ENCODE peak calls at places on chromosomes 7 and 10, in four cellular contexts. R is GM12878, W is HepG2, F is K562. I is an unnamed sample.

GRCh38 chr10:104824378-104825006 is 183.4 kb downstream of the SORCS3 start:
- DNase-seq in R (no peak), W (no peak), F (peak), I (peak)

GRCh38 chr10:100882681-100883321 is 30.0 kb upstream of the SLF2 start:
- DNase-seq in R (no peak), W (no peak), F (no peak), I (no peak)

GRCh38 chr7:73909051-73909941 is 48.3 kb downstream of the TMEM270 start:
- DNase-seq in R (no peak), W (no peak), F (peak), I (peak)

GRCh38 chr10:116836902-116837513 is 12.3 kb upstream of the ENO4 start:
- DNase-seq in R (no peak), W (no peak), F (peak), I (no peak)

GRCh38 chr7:117395743-117396142 is 31.6 kb downstream of the ASZ1 start:
- DNase-seq in R (no peak), W (no peak), F (no peak), I (no peak)

GRCh38 chr7:130894146-130895005 is 160.4 kb upstream of the KLF14 start:
- DNase-seq in R (no peak), W (peak), F (peak), I (no peak)

GRCh38 chr7:150363872-150364271 is 4.8 kb upstream of the REPIN1 start:
- DNase-seq in R (no peak), W (no peak), F (no peak), I (no peak)

GRCh38 chr7:33986951-33987948 is 81.9 kb downstream of the BMPER start:
- DNase-seq in R (no peak), W (peak), F (no peak), I (no peak)

GRCh38 chr7:155523168-155523675 is 23.1 kb downstream of the CNPY1 start:
- DNase-seq in R (no peak), W (no peak), F (no peak), I (no peak)

GRCh38 chr7:35565927-35566326 is 129.0 kb downstream of the HERPUD2 start:
- DNase-seq in R (no peak), W (no peak), F (no peak), I (no peak)

GRCh38 chr7:29328811-29329210 is 134.2 kb downstream of the CHN2 start:
- DNase-seq in R (no peak), W (no peak), F (no peak), I (no peak)

GRCh38 chr10:103504181-103504783 is 10.8 kb downstream of the NEURL1 start:
- DNase-seq in R (peak), W (peak), F (peak), I (no peak)

GRCh38 chr10:22805304-22805703 is 90.9 kb upstream of the PIP4K2A start:
- DNase-seq in R (no peak), W (peak), F (no peak), I (no peak)

GRCh38 chr10:132571565-132572544 is 34.3 kb downstream of the INPP5A start:
- DNase-seq in R (peak), W (peak), F (peak), I (peak)

GRCh38 chr7:20865684-20866083 is 79.0 kb upstream of the SP8 start:
- DNase-seq in R (no peak), W (no peak), F (no peak), I (no peak)

GRCh38 chr10:25024528-25024927 is 8.1 kb downstream of the THNSL1 start:
- DNase-seq in R (no peak), W (no peak), F (no peak), I (no peak)

GRCh38 chr7:148711191-148712102 is 12.7 kb downstream of the CUL1 start:
- DNase-seq in R (no peak), W (no peak), F (no peak), I (no peak)

GRCh38 chr7:28926871-28927597 is 31.1 kb downstream of the TRIL start:
- DNase-seq in R (peak), W (peak), F (peak), I (peak)

GRCh38 chr10:62059424-62059913 is 158.0 kb downstream of the ARID5B start:
- DNase-seq in R (no peak), W (no peak), F (no peak), I (no peak)

GRCh38 chr10:73931767-73932624 is 21.1 kb downstream of the PLAU start:
- DNase-seq in R (peak), W (peak), F (peak), I (no peak)

GRCh38 chr7:78970440-78970916 is 483.0 kb downstream of the MAGI2 start:
- DNase-seq in R (no peak), W (no peak), F (no peak), I (no peak)

GRCh38 chr7:151249034-151249731 is 689 bp upstream of the SMARCD3 start:
- DNase-seq in R (no peak), W (no peak), F (no peak), I (peak)

GRCh38 chr7:2190531-2190930 is 42.2 kb downstream of the MAD1L1 start:
- DNase-seq in R (no peak), W (no peak), F (no peak), I (no peak)

GRCh38 chr10:98488669-98489430 is 42.1 kb upstream of the HPS1 start:
- DNase-seq in R (no peak), W (peak), F (no peak), I (no peak)

GRCh38 chr7:43847496-43847895 is 21.8 kb downstream of the MRPS24 start:
- DNase-seq in R (no peak), W (no peak), F (no peak), I (no peak)

GRCh38 chr10:132667613-132668394 is 118.1 kb downstream of the NKX6-2 start:
- DNase-seq in R (no peak), W (no peak), F (no peak), I (no peak)

GRCh38 chr10:79383974-79384606 is 36.8 kb downstream of the PPIF start:
- DNase-seq in R (no peak), W (no peak), F (peak), I (no peak)

GRCh38 chr7:159012353-159013069 is 132.2 kb downstream of the VIPR2 start:
- DNase-seq in R (no peak), W (no peak), F (no peak), I (no peak)

GRCh38 chr10:133124357-133125211 is 35.4 kb upstream of the KNDC1 start:
- DNase-seq in R (no peak), W (no peak), F (peak), I (peak)

GRCh38 chr7:77866791-77867190 is 68.2 kb downstream of the PHTF2 start:
- DNase-seq in R (no peak), W (peak), F (no peak), I (no peak)

DNA sequence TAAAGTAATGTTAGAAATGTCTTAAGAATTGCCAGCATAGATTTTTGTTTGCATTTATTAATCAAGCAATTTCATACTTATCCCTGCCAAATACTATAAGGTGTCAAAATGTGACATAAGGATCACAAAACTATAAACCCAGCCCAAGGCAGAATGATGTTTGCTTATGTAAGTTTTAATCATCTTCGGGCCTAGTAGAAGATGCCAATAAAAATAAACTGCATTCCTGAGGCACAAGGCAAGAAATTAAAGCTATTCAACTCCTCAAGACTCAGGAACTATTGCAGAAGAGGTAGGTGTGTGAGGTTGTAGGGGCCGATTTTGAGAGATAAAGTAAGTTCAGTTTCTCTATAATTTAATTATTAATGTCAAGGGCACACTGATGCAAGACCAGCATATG is 189.4 kb upstream of the AHR start:
- DNase-seq in R (no peak), W (no peak), F (no peak), I (no peak)
- TF ChIP-seq FOXK2 in R (no peak), W (no peak), F (no peak), I (no peak)

DNA sequence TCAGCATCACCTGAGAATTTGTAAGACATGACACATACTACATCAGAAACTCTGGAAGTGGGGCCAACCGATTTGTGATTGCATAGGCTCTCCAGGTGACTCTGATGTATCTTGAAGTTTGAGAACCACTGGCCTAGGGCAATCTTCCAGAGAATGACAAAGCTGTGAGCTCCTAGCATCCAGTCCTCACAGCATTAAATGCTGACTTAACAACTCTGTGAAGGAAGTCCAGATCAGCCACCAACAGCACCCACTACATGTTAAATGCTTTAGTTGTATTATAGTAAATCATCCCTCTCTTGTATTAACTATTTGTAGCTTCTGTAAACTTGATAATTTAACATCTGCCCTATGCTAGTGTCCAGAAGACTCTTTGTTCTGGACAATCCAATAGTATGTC is 636.5 kb upstream of the STEAP1 start:
- DNase-seq in R (no peak), W (no peak), F (no peak), I (no peak)
- TF ChIP-seq SP1 in R (no peak), W (no peak), F (no peak), I (no peak)

GRCh38 chr7:82164813-82165212 is 278.8 kb downstream of the CACNA2D1 start:
- DNase-seq in R (no peak), W (no peak), F (no peak), I (peak)
- TF ChIP-seq FOXK2 in R (no peak), W (no peak), F (no peak), I (no peak)

GRCh38 chr10:3828404-3829192 is 43.6 kb upstream of the KLF6 start:
- DNase-seq in R (no peak), W (no peak), F (peak), I (no peak)
- TF ChIP-seq SP1 in R (no peak), W (no peak), F (no peak), I (no peak)

GRCh38 chr7:520503-521161 is 986 bp upstream of the PDGFA start:
- DNase-seq in R (no peak), W (no peak), F (no peak), I (no peak)

GRCh38 chr7:522071-522937 is 2.7 kb upstream of the PDGFA start:
- DNase-seq in R (peak), W (no peak), F (peak), I (peak)

GRCh38 chr7:519974-520458 is 370 bp upstream of the PDGFA start:
- DNase-seq in R (no peak), W (no peak), F (peak), I (peak)

GRCh38 chr7:522938-523289 is 3.3 kb upstream of the PDGFA start:
- DNase-seq in R (no peak), W (no peak), F (no peak), I (no peak)

GRCh38 chr7:521221-522070 is 1.8 kb upstream of the PDGFA start:
- DNase-seq in R (no peak), W (no peak), F (no peak), I (peak)
- TF ChIP-seq FOXK2 in R (no peak), W (no peak), F (no peak), I (no peak)

GRCh38 chr7:4227105-4228010 is 454.7 kb upstream of the FOXK1 start:
- DNase-seq in R (no peak), W (no peak), F (no peak), I (no peak)
- TF ChIP-seq SP1 in R (no peak), W (no peak), F (no peak), I (no peak)